ENCODE peak calls at places on chromosomes 13 and 19, in nine cellular contexts. One of them, this sample, is unnamed.

GRCh38 chr13:76886005-76886291 is 257 bp downstream of the KCTD12 start:
- DNase-seq in epithelial cell of esophagus: no peak
- DNase-seq in fibroblast of lung: no peak
- DNase-seq in lower leg skin: no peak
- DNase-seq in transverse colon: no peak
- DNase-seq in nephron progenitor cell: no peak
- DNase-seq in AG09309: no peak
- DNase-seq in heart right ventricle: no peak
- DNase-seq in colonic mucosa: no peak
- DNase-seq in this sample: peak; percentile 41

GRCh38 chr19:2715470-2716274 is 5.5 kb downstream of the DIRAS1 start:
- DNase-seq in AG09309: no peak
- DNase-seq in heart right ventricle: no peak
- DNase-seq in nephron progenitor cell: no peak
- DNase-seq in lower leg skin: no peak
- DNase-seq in colonic mucosa: no peak
- DNase-seq in epithelial cell of esophagus: no peak
- DNase-seq in transverse colon: no peak
- DNase-seq in fibroblast of lung: no peak
- DNase-seq in this sample: no peak

GRCh38 chr19:10602330-10603083 is 15.4 kb upstream of the AP1M2 start:
- DNase-seq in colonic mucosa: peak; percentile 90
- DNase-seq in heart right ventricle: peak; percentile 91
- DNase-seq in fibroblast of lung: peak; percentile 61
- DNase-seq in lower leg skin: peak; percentile 77
- DNase-seq in epithelial cell of esophagus: peak; percentile 77
- DNase-seq in AG09309: no peak
- DNase-seq in nephron progenitor cell: peak; percentile 90
- DNase-seq in transverse colon: peak; percentile 90
- DNase-seq in this sample: peak; percentile 92

GRCh38 chr19:46685189-46685588 is 24.2 kb upstream of the DACT3 start:
- DNase-seq in lower leg skin: no peak
- DNase-seq in epithelial cell of esophagus: no peak
- DNase-seq in fibroblast of lung: no peak
- DNase-seq in colonic mucosa: no peak
- DNase-seq in AG09309: no peak
- DNase-seq in nephron progenitor cell: no peak
- DNase-seq in heart right ventricle: no peak
- DNase-seq in transverse colon: no peak
- DNase-seq in this sample: no peak

GRCh38 chr19:47253467-47253881 is 2.9 kb upstream of the CCDC9 start:
- DNase-seq in AG09309: no peak
- DNase-seq in heart right ventricle: no peak
- DNase-seq in epithelial cell of esophagus: peak; percentile 89
- DNase-seq in colonic mucosa: no peak
- DNase-seq in transverse colon: no peak
- DNase-seq in nephron progenitor cell: no peak
- DNase-seq in lower leg skin: no peak
- DNase-seq in fibroblast of lung: peak; percentile 95
- DNase-seq in this sample: no peak

GRCh38 chr19:23318143-23318542 is 67.9 kb upstream of the ZNF724 start:
- DNase-seq in AG09309: no peak
- DNase-seq in colonic mucosa: no peak
- DNase-seq in epithelial cell of esophagus: peak; percentile 55
- DNase-seq in nephron progenitor cell: no peak
- DNase-seq in lower leg skin: no peak
- DNase-seq in transverse colon: no peak
- DNase-seq in fibroblast of lung: no peak
- DNase-seq in heart right ventricle: no peak
- DNase-seq in this sample: no peak

GRCh38 chr13:106521101-106521799 is 14.2 kb downstream of the EFNB2 start:
- DNase-seq in lower leg skin: no peak
- DNase-seq in heart right ventricle: no peak
- DNase-seq in fibroblast of lung: no peak
- DNase-seq in epithelial cell of esophagus: peak; percentile 75
- DNase-seq in nephron progenitor cell: no peak
- DNase-seq in AG09309: no peak
- DNase-seq in colonic mucosa: no peak
- DNase-seq in transverse colon: no peak
- DNase-seq in this sample: no peak

GRCh38 chr13:25179810-25180437 is 7.8 kb upstream of the AMER2 start:
- DNase-seq in heart right ventricle: no peak
- DNase-seq in colonic mucosa: no peak
- DNase-seq in epithelial cell of esophagus: no peak
- DNase-seq in transverse colon: no peak
- DNase-seq in lower leg skin: no peak
- DNase-seq in fibroblast of lung: no peak
- DNase-seq in AG09309: no peak
- DNase-seq in nephron progenitor cell: no peak
- DNase-seq in this sample: no peak

GRCh38 chr13:30409911-30410704 is 12.2 kb upstream of the UBE2L5 start:
- DNase-seq in lower leg skin: no peak
- DNase-seq in AG09309: no peak
- DNase-seq in transverse colon: no peak
- DNase-seq in nephron progenitor cell: no peak
- DNase-seq in epithelial cell of esophagus: peak; percentile 72
- DNase-seq in heart right ventricle: no peak
- DNase-seq in fibroblast of lung: peak; percentile 85
- DNase-seq in colonic mucosa: no peak
- DNase-seq in this sample: peak; percentile 68

GRCh38 chr13:73141292-73141771 is 82.5 kb downstream of the KLF5 start:
- DNase-seq in transverse colon: no peak
- DNase-seq in nephron progenitor cell: no peak
- DNase-seq in lower leg skin: no peak
- DNase-seq in colonic mucosa: no peak
- DNase-seq in AG09309: no peak
- DNase-seq in fibroblast of lung: peak; percentile 61
- DNase-seq in heart right ventricle: no peak
- DNase-seq in epithelial cell of esophagus: no peak
- DNase-seq in this sample: no peak

GRCh38 chr13:24050292-24050711 is 110.2 kb upstream of the SPATA13 start:
- DNase-seq in AG09309: no peak
- DNase-seq in epithelial cell of esophagus: peak; percentile 76
- DNase-seq in transverse colon: no peak
- DNase-seq in colonic mucosa: no peak
- DNase-seq in heart right ventricle: peak; percentile 42
- DNase-seq in lower leg skin: no peak
- DNase-seq in nephron progenitor cell: no peak
- DNase-seq in fibroblast of lung: peak; percentile 79
- DNase-seq in this sample: peak; percentile 42

GRCh38 chr13:36057041-36057440 is 74.1 kb downstream of the DCLK1 start:
- DNase-seq in fibroblast of lung: peak; percentile 3
- DNase-seq in epithelial cell of esophagus: peak; percentile 8
- DNase-seq in lower leg skin: no peak
- DNase-seq in nephron progenitor cell: peak; percentile 8
- DNase-seq in AG09309: no peak
- DNase-seq in heart right ventricle: no peak
- DNase-seq in colonic mucosa: no peak
- DNase-seq in transverse colon: no peak
- DNase-seq in this sample: no peak

GRCh38 chr13:51770160-51770559 is 33.8 kb downstream of the DHRS12 start:
- DNase-seq in AG09309: no peak
- DNase-seq in nephron progenitor cell: no peak
- DNase-seq in lower leg skin: no peak
- DNase-seq in transverse colon: no peak
- DNase-seq in epithelial cell of esophagus: no peak
- DNase-seq in heart right ventricle: no peak
- DNase-seq in fibroblast of lung: no peak
- DNase-seq in colonic mucosa: no peak
- DNase-seq in this sample: no peak

GRCh38 chr13:51769455-51770127 is 34.4 kb downstream of the DHRS12 start:
- DNase-seq in fibroblast of lung: no peak
- DNase-seq in heart right ventricle: peak; percentile 57
- DNase-seq in colonic mucosa: no peak
- DNase-seq in nephron progenitor cell: no peak
- DNase-seq in transverse colon: no peak
- DNase-seq in epithelial cell of esophagus: no peak
- DNase-seq in AG09309: no peak
- DNase-seq in lower leg skin: peak; percentile 83
- DNase-seq in this sample: peak; percentile 82

GRCh38 chr13:51768976-51769375 is 35.0 kb downstream of the DHRS12 start:
- DNase-seq in epithelial cell of esophagus: no peak
- DNase-seq in fibroblast of lung: no peak
- DNase-seq in nephron progenitor cell: no peak
- DNase-seq in AG09309: no peak
- DNase-seq in transverse colon: no peak
- DNase-seq in lower leg skin: no peak
- DNase-seq in heart right ventricle: no peak
- DNase-seq in colonic mucosa: no peak
- DNase-seq in this sample: no peak

GRCh38 chr13:51767100-51767499 is 36.9 kb downstream of the DHRS12 start:
- DNase-seq in heart right ventricle: no peak
- DNase-seq in fibroblast of lung: no peak
- DNase-seq in colonic mucosa: no peak
- DNase-seq in epithelial cell of esophagus: no peak
- DNase-seq in transverse colon: no peak
- DNase-seq in nephron progenitor cell: no peak
- DNase-seq in AG09309: no peak
- DNase-seq in lower leg skin: no peak
- DNase-seq in this sample: no peak

GRCh38 chr13:51768378-51768921 is 35.5 kb downstream of the DHRS12 start:
- DNase-seq in nephron progenitor cell: peak; percentile 21
- DNase-seq in transverse colon: no peak
- DNase-seq in epithelial cell of esophagus: no peak
- DNase-seq in fibroblast of lung: no peak
- DNase-seq in colonic mucosa: no peak
- DNase-seq in heart right ventricle: no peak
- DNase-seq in lower leg skin: no peak
- DNase-seq in AG09309: no peak
- DNase-seq in this sample: peak; percentile 61
- TF ChIP-seq CTCF in nephron progenitor cell: peak; percentile 41
- TF ChIP-seq CTCF in transverse colon: no peak
- TF ChIP-seq CTCF in epithelial cell of esophagus: peak; percentile 33
- TF ChIP-seq CTCF in fibroblast of lung: no peak
- TF ChIP-seq CTCF in colonic mucosa: no peak
- TF ChIP-seq CTCF in heart right ventricle: peak; percentile 42
- TF ChIP-seq CTCF in lower leg skin: no peak
- TF ChIP-seq CTCF in AG09309: no peak
- TF ChIP-seq CTCF in this sample: no peak

DNA sequence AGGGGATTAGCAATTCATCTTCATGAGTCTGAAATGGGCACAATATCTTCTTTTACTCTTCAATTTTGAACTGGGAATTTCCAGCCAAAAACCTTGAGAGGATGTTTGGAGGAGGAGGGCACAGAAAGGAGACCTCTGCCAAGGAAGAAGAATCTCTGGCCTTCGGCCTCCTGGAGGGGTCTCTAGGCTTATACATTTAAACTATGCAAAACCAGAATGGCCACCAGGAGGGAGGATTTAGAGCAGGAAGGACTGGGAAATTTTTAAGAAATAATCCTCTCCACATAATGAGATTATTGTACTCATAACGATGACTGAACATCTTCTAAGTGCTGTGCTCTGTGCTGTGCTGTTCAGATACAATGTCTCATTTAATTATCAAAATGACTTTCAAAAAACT is 325.9 kb downstream of the NDFIP2 start:
- DNase-seq in epithelial cell of esophagus: no peak
- DNase-seq in transverse colon: no peak
- DNase-seq in fibroblast of lung: no peak
- DNase-seq in AG09309: no peak
- DNase-seq in lower leg skin: no peak
- DNase-seq in heart right ventricle: no peak
- DNase-seq in nephron progenitor cell: no peak
- DNase-seq in colonic mucosa: no peak
- DNase-seq in this sample: no peak
- TF ChIP-seq CTCF in epithelial cell of esophagus: no peak
- TF ChIP-seq CTCF in transverse colon: no peak
- TF ChIP-seq CTCF in fibroblast of lung: no peak
- TF ChIP-seq CTCF in AG09309: no peak
- TF ChIP-seq CTCF in lower leg skin: no peak
- TF ChIP-seq CTCF in heart right ventricle: no peak
- TF ChIP-seq CTCF in nephron progenitor cell: no peak
- TF ChIP-seq CTCF in colonic mucosa: no peak
- TF ChIP-seq CTCF in this sample: peak; percentile 10

DNA sequence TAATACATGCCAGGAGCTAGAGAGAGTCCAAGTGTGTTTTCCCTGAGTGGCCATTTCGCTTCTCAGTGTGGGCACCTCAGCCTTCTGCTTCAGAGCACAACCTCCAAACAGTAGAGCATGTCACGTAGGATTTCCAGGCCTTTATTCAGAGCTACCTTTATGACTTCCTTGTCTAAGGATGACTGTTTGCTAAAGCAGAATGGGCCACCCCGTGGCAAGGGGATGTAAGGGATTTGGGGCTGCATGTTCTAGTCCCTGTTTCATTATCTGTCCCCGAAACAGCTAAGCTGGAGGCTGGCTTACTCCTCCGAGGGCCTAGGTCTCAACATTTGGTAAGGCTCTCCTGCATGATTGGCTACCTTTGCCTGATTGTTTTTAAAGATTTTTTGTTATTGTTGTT is 6.0 kb downstream of the RNASEH2B start:
- DNase-seq in lower leg skin: no peak
- DNase-seq in heart right ventricle: no peak
- DNase-seq in colonic mucosa: no peak
- DNase-seq in epithelial cell of esophagus: no peak
- DNase-seq in nephron progenitor cell: no peak
- DNase-seq in AG09309: no peak
- DNase-seq in fibroblast of lung: no peak
- DNase-seq in transverse colon: no peak
- DNase-seq in this sample: no peak
- TF ChIP-seq CTCF in lower leg skin: no peak
- TF ChIP-seq CTCF in heart right ventricle: no peak
- TF ChIP-seq CTCF in colonic mucosa: no peak
- TF ChIP-seq CTCF in epithelial cell of esophagus: no peak
- TF ChIP-seq CTCF in nephron progenitor cell: no peak
- TF ChIP-seq CTCF in AG09309: no peak
- TF ChIP-seq CTCF in fibroblast of lung: no peak
- TF ChIP-seq CTCF in transverse colon: no peak
- TF ChIP-seq CTCF in this sample: no peak

GRCh38 chr13:88000239-88000638 is 329.1 kb downstream of the SLITRK5 start:
- DNase-seq in fibroblast of lung: peak; percentile 18
- DNase-seq in epithelial cell of esophagus: no peak
- DNase-seq in lower leg skin: no peak
- DNase-seq in heart right ventricle: no peak
- DNase-seq in nephron progenitor cell: no peak
- DNase-seq in AG09309: no peak
- DNase-seq in transverse colon: no peak
- DNase-seq in colonic mucosa: no peak
- DNase-seq in this sample: no peak

GRCh38 chr13:88000787-88001186 is 329.6 kb downstream of the SLITRK5 start:
- DNase-seq in heart right ventricle: no peak
- DNase-seq in lower leg skin: no peak
- DNase-seq in AG09309: no peak
- DNase-seq in transverse colon: no peak
- DNase-seq in fibroblast of lung: no peak
- DNase-seq in epithelial cell of esophagus: no peak
- DNase-seq in colonic mucosa: no peak
- DNase-seq in nephron progenitor cell: no peak
- DNase-seq in this sample: no peak

GRCh38 chr13:87999141-87999765 is 328.1 kb downstream of the SLITRK5 start:
- DNase-seq in AG09309: peak; percentile 18
- DNase-seq in lower leg skin: no peak
- DNase-seq in fibroblast of lung: peak; percentile 83
- DNase-seq in transverse colon: no peak
- DNase-seq in colonic mucosa: no peak
- DNase-seq in epithelial cell of esophagus: peak; percentile 23
- DNase-seq in nephron progenitor cell: no peak
- DNase-seq in heart right ventricle: no peak
- DNase-seq in this sample: no peak

GRCh38 chr13:87999791-88000190 is 328.6 kb downstream of the SLITRK5 start:
- DNase-seq in AG09309: no peak
- DNase-seq in colonic mucosa: no peak
- DNase-seq in heart right ventricle: no peak
- DNase-seq in transverse colon: no peak
- DNase-seq in nephron progenitor cell: no peak
- DNase-seq in lower leg skin: no peak
- DNase-seq in fibroblast of lung: no peak
- DNase-seq in epithelial cell of esophagus: no peak
- DNase-seq in this sample: no peak

GRCh38 chr13:88005188-88005587 is 334.0 kb downstream of the SLITRK5 start:
- DNase-seq in transverse colon: no peak
- DNase-seq in fibroblast of lung: no peak
- DNase-seq in epithelial cell of esophagus: peak; percentile 16
- DNase-seq in colonic mucosa: no peak
- DNase-seq in nephron progenitor cell: no peak
- DNase-seq in lower leg skin: no peak
- DNase-seq in AG09309: no peak
- DNase-seq in heart right ventricle: no peak
- DNase-seq in this sample: no peak
- TF ChIP-seq CTCF in transverse colon: no peak
- TF ChIP-seq CTCF in fibroblast of lung: peak; percentile 17
- TF ChIP-seq CTCF in epithelial cell of esophagus: peak; percentile 30
- TF ChIP-seq CTCF in colonic mucosa: no peak
- TF ChIP-seq CTCF in nephron progenitor cell: no peak
- TF ChIP-seq CTCF in lower leg skin: no peak
- TF ChIP-seq CTCF in AG09309: no peak
- TF ChIP-seq CTCF in heart right ventricle: no peak
- TF ChIP-seq CTCF in this sample: peak; percentile 14